ENCODE peak calls at places on chromosome 15, in four cellular contexts. N, D, X and F are unnamed samples.
A peak's percentile ranks its signal among the peaks of the same experiment; 100 is the strongest.

GRCh38 chr15:59688383-59688887 is 685 bp downstream of the BNIP2 start:
- DNase-seq in X (no peak), D (peak; percentile 79), N (peak; percentile 83), F (peak; percentile 85)

GRCh38 chr15:25183581-25184330 is 229.0 kb downstream of the SNRPN start:
- DNase-seq in D (no peak), X (peak; percentile 15), N (no peak), F (no peak)

GRCh38 chr15:76642671-76643070 is 262.5 kb downstream of the SCAPER start:
- DNase-seq in D (no peak), N (peak; percentile 0), X (no peak), F (no peak)

GRCh38 chr15:50463423-50464358 is 39.5 kb downstream of the USP8 start:
- DNase-seq in D (no peak), X (no peak), N (peak; percentile 21), F (no peak)

GRCh38 chr15:35181538-35181937 is 96.4 kb upstream of the NANOGP8 start:
- DNase-seq in X (no peak), N (peak; percentile 78), D (no peak), F (peak; percentile 41)

GRCh38 chr15:40823572-40824343 is 4.8 kb downstream of the PPP1R14D start:
- DNase-seq in D (no peak), X (no peak), N (no peak), F (no peak)

GRCh38 chr15:81968691-81969090 is 77.1 kb downstream of the MEX3B start:
- DNase-seq in N (no peak), X (no peak), D (no peak), F (no peak)

GRCh38 chr15:82748315-82748714 is 38.6 kb upstream of the AP3B2 start:
- DNase-seq in N (no peak), D (no peak), X (no peak), F (no peak)

GRCh38 chr15:98787936-98788757 is 139.8 kb downstream of the IGF1R start:
- DNase-seq in X (no peak), D (no peak), N (no peak), F (no peak)

GRCh38 chr15:29516929-29517328 is 247.3 kb upstream of the NSMCE3 start:
- DNase-seq in D (no peak), X (no peak), N (no peak), F (peak; percentile 41)

GRCh38 chr15:80957976-80958375 is 31.6 kb downstream of the MESD start:
- DNase-seq in X (no peak), N (peak; percentile 35), D (no peak), F (no peak)

GRCh38 chr15:66774001-66774814 is 72.2 kb downstream of the SMAD6 start:
- DNase-seq in X (peak; percentile 94), D (peak; percentile 89), N (peak; percentile 82), F (peak; percentile 81)

GRCh38 chr15:44882499-44882968 is 74.0 kb upstream of the TERB2 start:
- DNase-seq in N (no peak), X (no peak), D (no peak), F (no peak)

GRCh38 chr15:31223478-31224350 is 102.9 kb upstream of the KLF13 start:
- DNase-seq in X (peak; percentile 66), N (no peak), D (no peak), F (no peak)

GRCh38 chr15:52262364-52262763 is 33.2 kb downstream of the MYO5C start:
- DNase-seq in X (no peak), N (no peak), D (no peak), F (no peak)

GRCh38 chr15:62940755-62941361 is 101.7 kb upstream of the TPM1 start:
- DNase-seq in X (peak; percentile 89), N (peak; percentile 98), D (no peak), F (no peak)

GRCh38 chr15:67181221-67181639 is 73.2 kb downstream of the AAGAB start:
- DNase-seq in X (no peak), N (no peak), D (no peak), F (no peak)

GRCh38 chr15:36888018-36888992 is 212.0 kb downstream of the MEIS2 start:
- DNase-seq in D (peak; percentile 18), N (peak; percentile 23), X (peak; percentile 56), F (peak; percentile 78)

GRCh38 chr15:70351941-70352774 is 254.4 kb upstream of the TLE3 start:
- DNase-seq in X (no peak), D (no peak), N (no peak), F (no peak)

GRCh38 chr15:71296032-71296686 is 180.9 kb downstream of the THSD4 start:
- DNase-seq in N (peak; percentile 76), X (no peak), D (peak; percentile 64), F (no peak)

GRCh38 chr15:84113919-84114318 is 121.7 kb upstream of the GOLGA6L4 start:
- DNase-seq in X (no peak), N (no peak), D (no peak), F (no peak)

GRCh38 chr15:77480859-77481258 is 60.2 kb downstream of the HMG20A start:
- DNase-seq in N (no peak), X (no peak), D (no peak), F (no peak)

GRCh38 chr15:81209635-81210034 is 13.0 kb downstream of the IL16 start:
- DNase-seq in D (no peak), N (no peak), X (peak; percentile 67), F (no peak)

GRCh38 chr15:59051867-59052861 is 52.8 kb upstream of the CCNB2 start:
- DNase-seq in N (no peak), D (no peak), X (no peak), F (no peak)

GRCh38 chr15:51332211-51333147 is 5.9 kb downstream of the CYP19A1 start:
- DNase-seq in N (peak; percentile 78), D (no peak), X (no peak), F (peak; percentile 70)

GRCh38 chr15:40471105-40471777 is 457 bp downstream of the CHST14 start:
- DNase-seq in N (peak; percentile 41), D (no peak), X (peak; percentile 76), F (peak; percentile 22)

GRCh38 chr15:70475921-70476320 is 287.4 kb downstream of the UACA start:
- DNase-seq in N (no peak), X (no peak), D (no peak), F (no peak)

GRCh38 chr15:58932791-58933310 is 628 bp downstream of the SLTM start:
- DNase-seq in N (peak; percentile 75), D (no peak), X (peak; percentile 83), F (peak; percentile 67)

GRCh38 chr15:68508485-68509189 is 70.2 kb upstream of the CORO2B start:
- DNase-seq in D (no peak), N (no peak), X (peak; percentile 66), F (no peak)

GRCh38 chr15:92821491-92822116 is 78.5 kb upstream of the CHD2 start:
- DNase-seq in D (no peak), X (no peak), N (peak; percentile 75), F (no peak)

GRCh38 chr15:70093481-70094309 is 4.0 kb downstream of the TLE3 start:
- DNase-seq in N (peak; percentile 56), D (peak; percentile 63), X (no peak), F (peak; percentile 67)

GRCh38 chr15:29138260-29138659 is 131.4 kb downstream of the NSMCE3 start:
- DNase-seq in X (no peak), D (no peak), N (no peak), F (no peak)

GRCh38 chr15:51356983-51357382 is 15.5 kb downstream of the GLDN start:
- DNase-seq in N (no peak), X (no peak), D (peak; percentile 8), F (no peak)

DNA sequence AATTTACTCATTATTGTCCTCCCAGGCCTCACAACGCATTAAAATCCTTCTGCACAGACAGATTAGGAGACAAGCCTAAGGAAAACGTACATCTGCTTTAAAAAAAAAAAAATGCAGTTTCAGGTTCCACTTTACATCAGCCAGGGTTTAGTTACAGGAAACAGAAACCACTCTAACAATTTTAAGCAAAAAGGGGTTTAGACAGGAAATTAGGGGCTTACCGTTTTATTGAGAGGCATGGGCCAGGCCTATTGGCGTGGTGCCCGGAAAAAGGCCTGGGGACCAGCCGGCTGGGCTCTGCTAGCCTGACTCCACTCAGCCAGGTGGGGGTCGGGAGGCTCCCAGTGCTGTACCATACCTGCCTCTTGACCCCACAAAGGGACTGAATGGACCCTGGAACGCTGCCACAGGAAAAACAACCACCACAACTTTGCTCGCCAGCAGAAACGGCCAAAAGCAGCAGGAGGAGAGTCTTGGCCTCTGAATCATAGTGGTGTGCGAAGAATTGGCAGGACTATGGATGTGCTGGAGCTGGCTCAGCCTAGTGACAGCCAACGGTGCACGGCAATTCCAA is 124.3 kb downstream of the CHSY1 start:
- DNase-seq in D (peak; percentile 33), X (peak; percentile 92), N (peak; percentile 96), F (no peak)
- H3K4me3 ChIP-seq in D (no peak overlapping the region), X (no peak overlapping the region), N (peak overlapping the region; percentile 36), F (no peak overlapping the region)

GRCh38 chr15:100043069-100043641 is 298.6 kb downstream of the ADAMTS17 start:
- DNase-seq in D (peak; percentile 1), N (peak; percentile 1), X (no peak), F (peak; percentile 76)
- H3K27ac ChIP-seq in D (no peak overlapping the region), N (no peak overlapping the region), X (no peak overlapping the region), F (no peak overlapping the region)

GRCh38 chr15:78565951-78566774 is 843 bp downstream of the CHRNA5 start:
- DNase-seq in D (peak; percentile 34), X (no peak), N (peak; percentile 40), F (peak; percentile 14)

GRCh38 chr15:78563092-78563491 is 2.2 kb upstream of the CHRNA5 start:
- DNase-seq in D (no peak), X (no peak), N (no peak), F (no peak)

GRCh38 chr15:78565097-78565950 is at the start of gene CHRNA5:
- DNase-seq in D (peak; percentile 92), N (peak; percentile 81), X (peak; percentile 96), F (peak; percentile 90)

GRCh38 chr15:78567541-78567940 is 2.2 kb downstream of the CHRNA5 start:
- DNase-seq in D (peak; percentile 57), X (no peak), N (no peak), F (no peak)

DNA sequence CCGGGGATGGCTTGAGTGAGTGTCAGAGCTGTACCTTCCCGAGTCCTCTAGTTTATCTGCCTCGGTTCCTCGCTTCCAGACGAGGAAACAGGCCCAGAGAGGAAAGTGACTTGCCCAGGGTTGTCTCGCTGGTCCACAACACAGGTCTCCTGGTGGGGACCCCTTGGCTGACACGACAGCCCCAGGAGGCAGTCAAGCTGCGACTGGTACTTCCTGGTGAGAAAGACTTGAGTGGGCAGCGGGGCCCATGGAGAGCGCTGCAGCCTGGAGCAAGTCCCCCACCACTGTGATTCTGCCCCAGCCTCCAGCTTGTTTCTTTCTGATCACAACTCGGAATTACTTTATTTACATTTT is 600 bp upstream of the CHRNA5 start:
- DNase-seq in X (peak; percentile 38), N (no peak), D (no peak), F (no peak)
- H3K4me3 ChIP-seq in X (peak overlapping the region; percentile 57), N (peak overlapping the region; percentile 70), D (no peak overlapping the region), F (no peak overlapping the region)

GRCh38 chr15:101441706-101442105 is 47.8 kb downstream of the PCSK6 start:
- DNase-seq in X (no peak), D (no peak), N (peak; percentile 31), F (no peak)

GRCh38 chr15:101440846-101441590 is 48.5 kb downstream of the PCSK6 start:
- DNase-seq in D (no peak), X (no peak), N (peak; percentile 10), F (no peak)

GRCh38 chr15:101438482-101439284 is 50.8 kb downstream of the PCSK6 start:
- DNase-seq in N (no peak), D (no peak), X (no peak), F (no peak)

GRCh38 chr15:101439285-101439919 is 50.1 kb downstream of the PCSK6 start:
- DNase-seq in D (peak; percentile 78), N (no peak), X (no peak), F (no peak)

DNA sequence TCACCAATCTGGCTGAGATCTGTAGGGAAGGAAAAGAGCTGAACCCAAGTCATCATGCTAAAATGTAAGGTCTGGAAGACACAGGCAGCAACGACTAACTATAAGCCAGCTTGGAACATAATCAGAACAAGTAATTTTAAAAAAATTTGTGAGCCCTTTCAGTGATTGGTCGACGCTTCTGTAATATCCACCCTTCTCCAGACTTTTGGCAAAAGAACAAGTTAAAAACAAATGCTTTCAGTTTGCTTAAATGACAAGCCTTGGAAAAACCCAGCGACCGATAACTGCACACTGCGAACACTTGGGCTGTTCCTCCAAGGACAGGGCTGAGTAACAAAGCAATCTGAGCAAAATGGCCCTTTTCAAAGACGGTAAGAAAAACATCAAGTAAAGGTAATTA is 49.6 kb downstream of the PCSK6 start:
- DNase-seq in X (no peak), N (peak; percentile 85), D (no peak), F (peak; percentile 81)
- H3K27ac ChIP-seq in X (peak overlapping the region; percentile 74), N (peak overlapping the region; percentile 47), D (peak overlapping the region; percentile 57), F (no peak overlapping the region)